ENCODE peak calls at places on chromosomes 5 and 9, in eight cellular contexts. W is OCI-LY7, J is body of pancreas, V is GM23338, X is PC-9, S is ovary, O is sigmoid colon, Y is mucosa of descending colon. N is an unnamed sample. For H3K36me3, the result is how much of the 10 kb centered on the place peaks cover.

GRCh38 chr5:146249801-146250200 is 46.4 kb downstream of the RBM27 start:
- DNase-seq in Y (no peak), V (no peak), W (peak), X (no peak), O (no peak), J (no peak), S (no peak), N (peak)

GRCh38 chr9:137688725-137689124 is 69.9 kb downstream of the EHMT1 start:
- DNase-seq in S (no peak), W (no peak), Y (no peak), X (no peak), O (no peak), J (no peak), V (no peak), N (no peak)

GRCh38 chr5:135448071-135448704 is 1.0 kb upstream of the DCANP1 start:
- DNase-seq in V (peak), W (no peak), X (no peak), Y (no peak), O (no peak), S (no peak), J (no peak), N (no peak)

GRCh38 chr5:150357326-150358260 is at the start of gene TCOF1:
- DNase-seq in S (peak), W (peak), J (peak), Y (peak), X (peak), V (peak), O (peak), N (peak)

GRCh38 chr5:43985411-43985810 is 382.4 kb downstream of the NNT start:
- DNase-seq in X (no peak), V (no peak), Y (no peak), O (no peak), W (no peak), S (no peak), J (no peak), N (no peak)

GRCh38 chr9:129213551-129213950 is 35.5 kb upstream of the IER5L start:
- DNase-seq in Y (no peak), J (no peak), O (no peak), V (no peak), W (no peak), S (no peak), X (no peak), N (no peak)

GRCh38 chr5:160837749-160838593 is 14.0 kb downstream of the ATP10B start:
- DNase-seq in X (no peak), O (no peak), S (no peak), V (no peak), Y (no peak), J (no peak), W (no peak), N (no peak)

GRCh38 chr5:30804739-30805313 is 388.7 kb upstream of the CDH6 start:
- DNase-seq in Y (no peak), W (no peak), S (no peak), V (peak), X (no peak), O (no peak), J (no peak), N (no peak)

GRCh38 chr9:127803507-127804352 is 1.0 kb downstream of the FPGS start:
- DNase-seq in V (peak), Y (no peak), W (peak), X (peak), S (no peak), O (peak), J (peak), N (no peak)

GRCh38 chr5:135230326-135230925 is 168.6 kb downstream of the MACROH2A1 start:
- DNase-seq in X (no peak), O (peak), V (no peak), Y (no peak), S (peak), J (no peak), W (no peak), N (no peak)

GRCh38 chr5:73183491-73183891 is 10.5 kb downstream of the TMEM174 start:
- DNase-seq in W (no peak), J (no peak), O (no peak), S (no peak), Y (peak), V (no peak), X (no peak), N (no peak)

GRCh38 chr5:180090769-180091546 is 19.4 kb upstream of the RNF130 start:
- DNase-seq in J (peak), V (peak), Y (peak), W (peak), S (no peak), O (no peak), X (no peak), N (no peak)

GRCh38 chr9:37327553-37327952 is 94.9 kb upstream of the GRHPR start:
- DNase-seq in X (no peak), O (no peak), Y (no peak), S (no peak), W (peak), J (no peak), V (no peak), N (no peak)

GRCh38 chr5:53507013-53507412 is 26.6 kb downstream of the FST start:
- DNase-seq in X (no peak), S (no peak), V (no peak), W (no peak), Y (no peak), O (no peak), J (no peak), N (no peak)

GRCh38 chr9:93232388-93232965 is 48.5 kb downstream of the WNK2 start:
- DNase-seq in Y (no peak), V (no peak), O (no peak), X (no peak), W (no peak), S (no peak), J (peak), N (no peak)
- TF ChIP-seq CTCF in Y (no peak), V (no peak), O (no peak), X (no peak), W (no peak), S (no peak), J (no peak), N (no peak)

DNA sequence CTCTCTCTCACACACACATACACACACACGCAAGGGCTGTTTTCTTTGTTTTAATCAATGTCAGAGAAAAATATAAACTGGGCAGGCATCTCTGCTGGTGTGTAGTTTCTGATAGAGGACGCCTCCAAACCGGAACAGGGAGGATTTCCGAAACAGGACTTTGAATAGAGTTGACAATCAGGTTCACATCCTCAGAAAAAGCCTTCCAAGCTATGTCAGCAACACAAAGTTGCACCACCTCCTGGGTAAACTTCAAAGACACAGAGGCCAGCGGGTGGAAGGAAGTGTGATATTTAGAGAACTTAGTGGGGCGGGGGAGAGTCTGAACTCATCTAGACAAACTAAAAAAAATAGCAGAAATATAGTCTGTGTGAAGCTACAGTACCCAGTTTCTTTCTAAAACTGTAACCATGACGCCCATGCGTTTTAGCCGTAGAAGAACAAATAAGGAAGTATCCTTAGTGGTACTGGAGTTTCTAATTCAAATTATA is 1.2 kb downstream of the ST8SIA4 start:
- DNase-seq in O (peak), S (no peak), V (peak), W (peak), X (no peak), Y (peak), J (no peak), N (peak)
- H3K4me3 ChIP-seq in O (no peak), S (peak), V (peak), W (peak), X (peak), Y (no peak), J (no peak), N (peak)

GRCh38 chr9:2635922-2636321 is 14.3 kb downstream of the VLDLR start:
- DNase-seq in O (no peak), V (no peak), Y (no peak), S (no peak), J (no peak), X (no peak), W (no peak), N (no peak)
- H3K36me3 ChIP-seq in O (under half), V (under half), Y (under half), S (under half), J (under half), X (under half), W (under half), N (under half)

DNA sequence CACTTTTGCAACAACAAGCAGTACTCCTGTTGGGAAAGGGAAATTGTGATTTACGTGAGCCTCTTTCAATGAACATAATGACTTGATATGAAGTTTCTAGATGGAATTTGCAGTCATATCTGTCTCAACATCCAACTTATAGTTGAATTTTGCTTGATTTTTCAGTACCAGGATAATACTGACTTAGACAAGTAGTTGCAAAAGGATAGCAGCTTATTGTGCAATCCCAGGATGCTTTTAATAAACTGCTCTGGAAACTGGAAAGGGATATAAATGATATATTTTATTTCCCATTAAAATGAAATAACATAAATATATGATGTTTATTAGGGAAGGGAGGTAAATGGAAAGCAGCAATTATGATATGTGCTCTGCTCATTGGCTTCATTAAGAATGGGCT is 174.4 kb upstream of the RGMB start:
- DNase-seq in W (no peak), J (no peak), O (no peak), V (no peak), Y (no peak), X (no peak), S (no peak), N (no peak)
- TF ChIP-seq CTCF in W (no peak), J (no peak), O (no peak), V (no peak), Y (no peak), X (no peak), S (no peak), N (no peak)

N was measured in GM06990.